ENCODE peak calls at places on chromosomes 6 and 20, in eight cellular contexts. T is ovary; Z is CD8-positive, alpha-beta T cell; U is A549; D is endothelial cell; K is omental fat pad; Y is AG09319; B is transverse colon. G is an unnamed sample.

GRCh38 chr6:135871878-135872277 is 20.4 kb downstream of the PDE7B start:
- DNase-seq in U (no peak), D (no peak), Z (no peak), K (no peak), T (no peak), B (no peak), Y (no peak), G (no peak)

GRCh38 chr20:23050847-23051627 is 1.6 kb upstream of the THBD start:
- DNase-seq in Y (peak), B (peak), D (peak), T (peak), U (no peak), K (peak), Z (no peak), G (peak)

GRCh38 chr6:133040025-133040838 is 200.9 kb upstream of the EYA4 start:
- DNase-seq in U (peak), K (no peak), D (peak), B (no peak), Y (peak), T (no peak), Z (no peak), G (no peak)

GRCh38 chr6:75800133-75800532 is 51.1 kb downstream of the MYO6 start:
- DNase-seq in Y (no peak), U (no peak), K (no peak), D (no peak), Z (no peak), B (no peak), T (no peak), G (no peak)

GRCh38 chr20:11457476-11457875 is 460.2 kb upstream of the BTBD3 start:
- DNase-seq in Z (no peak), U (no peak), T (no peak), K (no peak), Y (no peak), B (no peak), D (no peak), G (no peak)

GRCh38 chr6:42969934-42970333 is 9.0 kb downstream of the PEX6 start:
- DNase-seq in Z (no peak), T (no peak), B (no peak), K (no peak), Y (no peak), D (no peak), U (no peak), G (no peak)

GRCh38 chr6:94372229-94372628 is 952.9 kb upstream of the EPHA7 start:
- DNase-seq in K (no peak), D (no peak), U (no peak), T (no peak), Y (no peak), Z (no peak), B (no peak), G (no peak)

GRCh38 chr6:19988555-19988954 is 151.4 kb downstream of the ID4 start:
- DNase-seq in Z (no peak), D (peak), T (no peak), B (no peak), U (no peak), K (no peak), Y (no peak), G (no peak)

GRCh38 chr6:83633609-83634008 is 75.3 kb downstream of the SNAP91 start:
- DNase-seq in Z (no peak), Y (no peak), U (no peak), T (no peak), D (no peak), K (no peak), B (no peak), G (no peak)

GRCh38 chr20:24911461-24911860 is 37.6 kb upstream of the CST7 start:
- DNase-seq in B (no peak), K (no peak), D (no peak), Y (no peak), U (no peak), T (no peak), Z (no peak), G (no peak)

GRCh38 chr6:87176493-87176892 is 21.1 kb downstream of the ZNF292 start:
- DNase-seq in Y (no peak), K (no peak), Z (no peak), B (no peak), D (no peak), U (no peak), T (no peak), G (no peak)

GRCh38 chr20:49452011-49452482 is 30.4 kb downstream of the KCNB1 start:
- DNase-seq in Y (no peak), U (no peak), T (no peak), D (no peak), K (no peak), Z (no peak), B (no peak), G (no peak)

GRCh38 chr20:53943522-53944291 is 126.7 kb downstream of the BCAS1 start:
- DNase-seq in K (no peak), D (no peak), Z (peak), T (peak), B (no peak), Y (no peak), U (peak), G (no peak)

GRCh38 chr6:87029711-87030314 is 65.1 kb downstream of the CGA start:
- DNase-seq in Y (peak), U (peak), D (no peak), T (no peak), B (no peak), K (no peak), Z (no peak), G (no peak)

GRCh38 chr20:41387433-41387832 is 20.8 kb upstream of the EMILIN3 start:
- DNase-seq in K (no peak), T (no peak), B (no peak), U (no peak), Y (no peak), D (no peak), Z (no peak), G (no peak)

GRCh38 chr6:161482517-161482903 is 208.6 kb upstream of the AGPAT4 start:
- DNase-seq in T (no peak), K (no peak), B (no peak), D (no peak), Y (no peak), Z (no peak), U (no peak), G (no peak)

GRCh38 chr6:140318408-140318807 is 944.0 kb upstream of the CITED2 start:
- DNase-seq in U (no peak), K (no peak), B (no peak), T (no peak), Z (no peak), D (no peak), Y (no peak), G (no peak)

GRCh38 chr6:140316966-140317365 is 942.5 kb upstream of the CITED2 start:
- DNase-seq in K (no peak), Z (no peak), B (no peak), U (no peak), T (no peak), D (no peak), Y (no peak), G (no peak)

GRCh38 chr6:140319209-140319608 is 944.8 kb upstream of the CITED2 start:
- DNase-seq in Z (no peak), Y (peak), U (no peak), B (no peak), D (no peak), K (no peak), T (no peak), G (no peak)

GRCh38 chr6:140320081-140320798 is 945.8 kb upstream of the CITED2 start:
- DNase-seq in T (no peak), Y (no peak), Z (no peak), D (no peak), B (no peak), U (no peak), K (no peak), G (no peak)

DNA sequence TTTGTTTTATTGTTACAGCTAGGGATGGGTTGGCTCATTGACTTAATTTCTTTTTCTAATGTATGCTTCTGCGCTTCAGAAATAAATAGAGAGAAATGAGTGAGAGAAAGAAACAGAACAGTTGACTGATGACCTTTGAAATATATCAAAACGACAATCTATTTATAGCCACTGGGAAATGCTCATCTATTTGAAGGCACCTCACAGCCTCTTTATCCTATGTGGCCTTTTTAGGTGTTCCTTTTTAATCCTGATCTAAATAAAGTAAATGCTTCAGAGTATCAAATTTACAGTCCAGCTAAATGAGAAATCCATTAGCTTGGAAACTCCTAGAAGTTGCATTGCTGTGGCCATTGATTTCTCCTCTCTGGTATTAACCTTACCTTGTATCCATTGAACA is 943.5 kb upstream of the CITED2 start:
- DNase-seq in U (no peak), D (no peak), B (no peak), Z (no peak), Y (no peak), K (no peak), T (no peak), G (no peak)
- TF ChIP-seq CTCF in U (no peak), D (no peak), B (no peak), Z (no peak), Y (no peak), K (no peak), T (no peak), G (no peak)

GRCh38 chr6:120826253-120826652 is 508.0 kb downstream of the TBC1D32 start:
- DNase-seq in D (peak), T (no peak), K (no peak), B (peak), U (peak), Z (no peak), Y (no peak), G (peak)
- TF ChIP-seq CTCF in D (peak), T (no peak), K (no peak), B (peak), U (peak), Z (no peak), Y (peak), G (peak)

GRCh38 chr6:54624779-54625178 is 221.8 kb upstream of the FAM83B start:
- DNase-seq in U (no peak), D (no peak), K (no peak), Z (no peak), Y (peak), T (no peak), B (no peak), G (no peak)

GRCh38 chr6:54624216-54624615 is 222.4 kb upstream of the FAM83B start:
- DNase-seq in T (no peak), B (no peak), D (no peak), U (no peak), K (no peak), Z (no peak), Y (no peak), G (no peak)

GRCh38 chr6:54619102-54619501 is 227.5 kb upstream of the FAM83B start:
- DNase-seq in B (no peak), U (no peak), D (no peak), T (no peak), K (no peak), Z (no peak), Y (no peak), G (no peak)

GRCh38 chr6:54618597-54618996 is 228.0 kb upstream of the FAM83B start:
- DNase-seq in Y (no peak), B (no peak), K (no peak), U (no peak), Z (no peak), T (no peak), D (no peak), G (no peak)

DNA sequence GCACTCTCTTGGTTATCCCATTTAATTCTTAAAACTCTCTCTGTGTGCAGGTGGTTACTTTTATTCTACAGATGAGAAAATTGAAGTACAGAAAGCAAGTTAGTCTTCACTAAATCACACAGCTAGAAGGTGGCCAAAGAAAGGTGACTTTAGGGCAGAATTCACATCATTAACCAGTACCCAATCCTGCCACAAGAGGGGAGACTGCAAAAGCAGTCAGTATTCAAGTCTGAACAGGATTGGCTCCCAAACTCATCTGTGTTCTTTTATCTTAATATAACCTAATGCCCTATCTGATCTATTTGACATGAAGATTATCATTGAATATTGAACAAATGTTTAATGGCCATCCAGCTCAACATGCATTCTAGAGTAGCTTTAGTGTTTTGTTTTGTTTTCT is 225.3 kb upstream of the FAM83B start:
- DNase-seq in B (no peak), Z (no peak), T (no peak), Y (no peak), K (no peak), D (peak), U (no peak), G (no peak)
- TF ChIP-seq CTCF in B (peak), Z (no peak), T (no peak), Y (no peak), K (no peak), D (peak), U (no peak), G (peak)

GRCh38 chr6:33418690-33419291 is 884 bp upstream of the CUTA start:
- DNase-seq in D (no peak), T (peak), K (no peak), U (no peak), B (no peak), Y (no peak), Z (peak), G (no peak)
- TF ChIP-seq CTCF in D (no peak), T (peak), K (no peak), U (no peak), B (no peak), Y (no peak), Z (no peak), G (no peak)

G was measured in progenitor cell of endocrine pancreas.